ENCODE peak calls at places on chromosomes 5 and 9, in five cellular contexts. V, C, E, U and I are unnamed samples.

GRCh38 chr5:160701403-160701802 is 150.6 kb downstream of the ATP10B start:
- DNase-seq in E (no peak), V (no peak), C (no peak), U (no peak), I (no peak)

GRCh38 chr5:180390441-180391190 is 37.5 kb upstream of the GFPT2 start:
- DNase-seq in U (no peak), C (no peak), V (no peak), E (no peak), I (no peak)

GRCh38 chr5:100950975-100951374 is 47.9 kb upstream of the ST8SIA4 start:
- DNase-seq in V (no peak), C (no peak), E (no peak), U (no peak), I (peak)

GRCh38 chr5:120697147-120697546 is 233.0 kb downstream of the PRR16 start:
- DNase-seq in C (no peak), V (no peak), E (no peak), U (no peak), I (no peak)

GRCh38 chr5:145743396-145744061 is 91.6 kb downstream of the PRELID2 start:
- DNase-seq in U (no peak), E (no peak), C (no peak), V (no peak), I (no peak)

GRCh38 chr9:109030426-109030825 is 17.1 kb upstream of the CTNNAL1 start:
- DNase-seq in C (no peak), E (no peak), U (no peak), V (no peak), I (no peak)

GRCh38 chr9:113530022-113530635 is 66.6 kb downstream of the RGS3 start:
- DNase-seq in V (no peak), C (no peak), U (no peak), E (peak), I (no peak)

GRCh38 chr5:165227515-165227914 is 1722.1 kb downstream of the MAT2B start:
- DNase-seq in U (no peak), V (no peak), E (no peak), C (no peak), I (no peak)

GRCh38 chr5:79702606-79703380 is 13.2 kb downstream of the CMYA5 start:
- DNase-seq in U (peak), C (no peak), V (peak), E (peak), I (peak)

GRCh38 chr5:74954919-74955318 is 88.7 kb upstream of the FAM169A start:
- DNase-seq in E (peak), V (no peak), U (no peak), C (no peak), I (peak)
- H2BK120ac ChIP-seq in E (no peak), V (no peak), U (no peak), C (no peak), I (no peak)

DNA sequence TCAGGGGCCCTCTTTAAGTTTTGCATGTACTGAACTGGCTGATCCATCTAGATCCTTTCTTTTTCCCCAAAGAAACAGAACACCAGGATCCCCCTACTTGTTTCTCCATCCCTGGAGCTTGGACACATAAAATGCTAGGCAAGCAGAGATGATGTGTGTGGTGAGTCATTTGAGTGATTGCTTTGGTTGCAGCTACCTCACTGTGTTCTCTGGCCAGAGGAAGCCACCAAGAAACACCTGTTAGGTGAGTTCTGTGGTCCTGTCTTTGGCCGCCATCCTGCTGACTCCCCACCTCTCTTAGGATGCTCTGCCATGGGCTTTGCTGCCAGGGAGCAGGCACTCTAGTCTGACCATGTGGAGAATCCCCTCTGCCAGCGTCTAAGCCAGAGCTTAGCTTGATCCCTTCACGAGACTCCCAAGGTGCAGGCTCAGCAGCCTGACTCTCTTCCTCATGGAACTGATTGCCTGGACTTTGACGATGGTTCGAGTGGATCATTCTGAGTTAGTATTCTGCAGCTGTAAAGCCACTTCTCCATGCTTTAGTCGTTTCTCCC is 27.3 kb upstream of the DENND1A start:
- DNase-seq in V (no peak), E (peak), C (no peak), U (no peak), I (no peak)
- H2BK12ac ChIP-seq in V (no peak), E (no peak), C (no peak), U (no peak), I (no peak)

DNA sequence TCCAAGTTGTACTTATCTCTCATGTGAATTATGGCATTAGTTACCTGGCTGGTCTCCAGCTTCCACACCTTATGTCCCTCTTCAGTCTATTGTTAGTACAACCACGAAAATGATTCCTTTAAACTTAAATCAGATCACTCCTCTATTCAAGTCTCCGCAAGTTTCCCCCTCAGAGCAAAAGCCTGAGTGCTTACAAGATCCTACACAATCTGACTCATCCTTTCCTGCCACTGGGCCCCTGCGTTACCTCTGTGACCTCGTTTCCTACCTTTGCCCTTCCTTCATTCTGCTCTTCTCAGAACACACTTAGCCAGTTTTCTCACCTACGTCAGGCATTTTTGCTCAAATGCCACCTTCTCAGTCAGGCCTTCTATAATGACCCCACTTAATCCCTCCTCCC is 45.1 kb upstream of the GLIS3 start:
- DNase-seq in C (no peak), V (no peak), E (peak), U (no peak), I (no peak)
- H2BK120ac ChIP-seq in C (no peak), V (no peak), E (no peak), U (no peak), I (no peak)

GRCh38 chr9:28032178-28032532 is 458.9 kb upstream of the C9orf72 start:
- DNase-seq in V (no peak), E (no peak), C (no peak), U (no peak), I (no peak)
- H2BK12ac ChIP-seq in V (peak), E (no peak), C (no peak), U (no peak), I (no peak)

DNA sequence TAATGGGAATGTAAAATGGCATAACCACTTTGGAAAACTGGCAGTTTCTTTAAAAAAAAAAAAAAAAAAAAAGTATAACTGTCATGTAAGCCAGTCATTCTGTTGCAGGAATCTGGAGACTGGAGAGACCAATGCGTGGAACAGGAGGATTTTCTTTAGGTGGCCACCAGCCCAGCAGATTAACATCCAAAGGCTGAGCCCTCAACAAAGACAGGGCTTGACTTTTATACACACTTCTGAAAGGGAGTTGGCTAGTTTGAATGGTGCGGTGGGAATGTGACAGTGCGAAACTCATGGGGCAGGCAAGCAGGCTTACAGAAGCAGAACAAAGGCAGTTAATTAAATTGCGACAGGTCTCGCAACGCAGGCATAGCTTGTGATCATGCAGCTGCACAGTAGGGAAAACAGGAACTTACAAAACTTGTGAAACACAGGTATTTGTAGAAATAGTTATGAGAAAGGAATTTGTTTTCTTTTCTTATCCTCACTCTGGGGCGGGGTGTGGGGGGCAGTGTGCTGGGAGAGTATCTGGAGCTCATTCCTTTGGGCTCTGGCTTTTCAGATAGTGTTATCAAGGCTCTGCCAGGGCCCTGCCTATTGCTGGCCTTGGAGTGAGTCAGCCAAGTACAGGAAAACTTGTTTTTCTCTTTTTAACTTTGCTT is 12.0 kb downstream of the UIMC1 start:
- DNase-seq in V (no peak), C (no peak), U (no peak), E (peak), I (peak)
- H2BK120ac ChIP-seq in V (no peak), C (no peak), U (no peak), E (no peak), I (no peak)

GRCh38 chr9:98182889-98183599 is 9.4 kb downstream of the CORO2A start:
- DNase-seq in E (no peak), U (no peak), V (no peak), C (no peak), I (no peak)

GRCh38 chr9:98184326-98184725 is 8.1 kb downstream of the CORO2A start:
- DNase-seq in U (no peak), E (peak), V (no peak), C (no peak), I (no peak)

GRCh38 chr9:98185611-98186171 is 6.7 kb downstream of the CORO2A start:
- DNase-seq in U (no peak), E (no peak), V (no peak), C (no peak), I (no peak)

GRCh38 chr9:98186236-98186635 is 6.2 kb downstream of the CORO2A start:
- DNase-seq in E (no peak), U (no peak), C (no peak), V (no peak), I (no peak)

GRCh38 chr9:98185021-98185567 is 7.3 kb downstream of the CORO2A start:
- DNase-seq in E (peak), C (no peak), V (no peak), U (no peak), I (no peak)
- H2BK12ac ChIP-seq in E (no peak), C (no peak), V (no peak), U (no peak), I (no peak)

GRCh38 chr9:111037744-111038335 is 430 bp downstream of the LPAR1 start:
- DNase-seq in V (peak), E (peak), U (peak), C (peak), I (peak)
- H2BK120ac ChIP-seq in V (no peak), E (no peak), U (no peak), C (peak), I (peak)

GRCh38 chr5:149360262-149360661 is 2.4 kb downstream of the PCYOX1L start:
- DNase-seq in V (no peak), C (no peak), U (no peak), E (no peak), I (no peak)
- H2BK12ac ChIP-seq in V (no peak), C (no peak), U (no peak), E (no peak), I (no peak)

DNA sequence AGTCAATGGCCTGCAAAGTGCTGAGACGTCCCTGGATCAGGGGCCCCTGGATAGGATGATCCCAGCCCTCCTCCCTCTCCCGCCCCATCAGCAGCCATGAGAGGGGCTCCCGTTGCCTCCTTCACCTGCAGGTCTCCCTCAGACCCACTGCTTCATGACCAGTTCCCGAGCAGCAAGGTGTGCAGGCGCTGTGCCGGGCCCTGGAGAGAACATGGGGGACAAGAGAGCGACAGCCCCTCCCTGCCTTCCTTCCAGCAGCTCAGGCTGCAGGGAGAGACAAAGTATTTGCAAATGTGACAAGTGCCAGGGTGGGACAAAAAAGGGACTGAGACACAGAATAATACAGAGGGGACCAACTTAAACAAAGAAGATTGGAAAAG is 22.4 kb upstream of the VDAC1 start:
- DNase-seq in V (no peak), C (no peak), U (no peak), E (no peak), I (no peak)
- H2BK120ac ChIP-seq in V (no peak), C (no peak), U (no peak), E (no peak), I (no peak)

GRCh38 chr5:429453-430188 is 13.4 kb upstream of the EXOC3 start:
- DNase-seq in C (no peak), V (no peak), U (peak), E (peak), I (no peak)

GRCh38 chr5:432201-432927 is 10.6 kb upstream of the EXOC3 start:
- DNase-seq in E (no peak), U (no peak), V (no peak), C (no peak), I (no peak)

GRCh38 chr5:431711-432050 is 11.3 kb upstream of the EXOC3 start:
- DNase-seq in E (no peak), V (no peak), U (no peak), C (no peak), I (no peak)

GRCh38 chr5:430214-430925 is 12.6 kb upstream of the EXOC3 start:
- DNase-seq in U (peak), V (no peak), C (no peak), E (no peak), I (no peak)

GRCh38 chr5:431001-431710 is 11.8 kb upstream of the EXOC3 start:
- DNase-seq in C (peak), V (peak), U (peak), E (peak), I (peak)
- H2BK12ac ChIP-seq in C (no peak), V (no peak), U (no peak), E (no peak), I (no peak)